ENCODE peak calls at places on chromosomes 16 and 17, in six cellular contexts. J is heart right ventricle, D is BJ, A is GM12878, P is ovary, T is bronchial epithelial cell. V is an unnamed sample. For H3K36me3, the result is how much of the 10 kb centered on the place peaks cover.

GRCh38 chr17:34579979-34580684 is 750 bp downstream of the TMEM132E start:
- DNase-seq in T (no peak), D (no peak), J (peak), A (no peak), P (peak), V (no peak)

GRCh38 chr17:4565209-4566141 is 5.1 kb upstream of the GGT6 start:
- DNase-seq in D (no peak), A (no peak), T (peak), J (no peak), P (peak), V (peak)

GRCh38 chr17:9256944-9257629 is 235.8 kb downstream of the NTN1 start:
- DNase-seq in T (no peak), P (no peak), A (no peak), D (peak), J (no peak), V (no peak)

GRCh38 chr17:46978489-46979022 is 497 bp downstream of the RPRML start:
- DNase-seq in J (no peak), A (no peak), T (no peak), P (peak), D (no peak), V (no peak)

GRCh38 chr16:84156342-84156784 is 11.3 kb downstream of the DNAAF1 start:
- DNase-seq in J (no peak), T (peak), P (no peak), D (no peak), A (no peak), V (no peak)

GRCh38 chr17:50191070-50192045 is 10.1 kb downstream of the COL1A1 start:
- DNase-seq in D (no peak), P (no peak), T (no peak), A (no peak), J (no peak), V (no peak)

GRCh38 chr16:89407925-89408300 is 82.4 kb downstream of the ANKRD11 start:
- DNase-seq in A (no peak), D (no peak), J (no peak), P (no peak), T (no peak), V (no peak)

GRCh38 chr17:44008205-44008909 is 3.9 kb downstream of the NAGS start:
- DNase-seq in A (no peak), P (no peak), J (no peak), D (no peak), T (no peak), V (no peak)

GRCh38 chr17:58506354-58507080 is 7.9 kb downstream of the MTMR4 start:
- DNase-seq in J (no peak), T (no peak), A (no peak), P (no peak), D (no peak), V (peak)

GRCh38 chr17:81337449-81337848 is 42.3 kb upstream of the SLC38A10 start:
- DNase-seq in A (no peak), D (no peak), T (no peak), J (no peak), P (peak), V (no peak)

DNA sequence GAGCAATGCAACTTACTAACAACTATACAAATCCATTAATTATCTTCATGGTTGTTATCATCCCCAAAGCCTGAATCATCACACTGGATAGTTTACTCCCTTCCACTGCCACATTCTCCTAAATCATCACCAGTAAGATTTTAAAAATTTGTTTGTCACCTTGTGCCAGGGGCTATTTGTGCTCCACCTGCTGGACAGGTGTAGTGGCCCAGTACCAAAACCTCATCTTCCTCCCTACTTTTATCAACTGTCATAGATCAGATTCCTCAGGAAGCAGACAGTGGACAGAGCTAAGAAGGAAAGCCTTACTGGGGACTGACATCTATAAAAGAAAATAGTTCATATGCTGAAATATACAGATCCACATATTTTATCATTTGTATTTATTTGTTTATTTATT is 280.4 kb downstream of the CDH11 start:
- DNase-seq in A (no peak), D (no peak), J (no peak), T (no peak), P (no peak), V (no peak)
- H3K36me3 ChIP-seq in A (under half), D (under half), J (under half), T (under half), P (under half), V (under half)

GRCh38 chr16:1922357-1922756 is 4.1 kb upstream of the HS3ST6 start:
- DNase-seq in D (no peak), P (no peak), T (no peak), A (no peak), J (no peak), V (no peak)

GRCh38 chr16:1926223-1926718 is 8.1 kb upstream of the HS3ST6 start:
- DNase-seq in D (no peak), T (no peak), A (no peak), J (no peak), P (no peak), V (no peak)

GRCh38 chr16:1920727-1921155 is 2.5 kb upstream of the HS3ST6 start:
- DNase-seq in J (no peak), P (no peak), A (no peak), D (no peak), T (no peak), V (no peak)

GRCh38 chr16:1924095-1924494 is 5.9 kb upstream of the HS3ST6 start:
- DNase-seq in J (no peak), T (no peak), D (no peak), A (no peak), P (no peak), V (no peak)

DNA sequence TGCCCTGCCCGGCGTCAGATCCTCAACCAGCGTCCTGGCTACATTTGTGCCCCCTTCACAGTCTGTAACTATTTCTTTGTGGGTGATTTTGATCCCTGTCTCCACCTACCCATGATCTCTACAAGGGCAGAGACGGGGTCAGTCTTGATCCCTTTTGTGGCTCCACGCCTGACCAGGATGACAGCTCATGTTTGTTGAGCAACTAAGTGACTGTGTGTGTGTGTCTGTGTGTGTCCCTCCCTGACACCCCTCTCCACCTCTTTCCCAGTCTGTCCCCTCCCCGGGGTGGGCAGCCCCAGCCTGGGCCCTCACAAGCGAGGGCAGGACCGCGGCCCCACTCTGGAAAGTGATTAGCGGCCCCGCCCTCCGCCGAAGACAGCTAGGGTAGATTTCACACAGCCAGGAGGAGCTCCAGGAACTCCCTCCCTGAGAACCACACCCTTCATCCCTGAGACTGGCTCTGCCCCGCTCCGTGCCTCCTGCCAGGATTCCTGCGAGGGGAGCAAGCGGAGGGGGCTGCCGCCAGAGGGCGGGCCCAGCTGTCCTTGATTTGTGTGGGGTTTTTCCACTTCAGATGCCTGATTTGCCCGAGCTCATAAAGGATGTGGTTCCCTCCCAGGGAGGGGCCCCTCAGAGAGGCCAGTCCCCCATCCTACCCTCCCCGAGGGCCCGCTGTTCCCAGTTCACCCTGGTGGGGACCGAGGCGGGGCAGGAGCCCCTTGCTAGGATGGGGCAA is 5.3 kb upstream of the HS3ST6 start:
- DNase-seq in T (no peak), A (no peak), J (no peak), P (no peak), D (peak), V (no peak)
- TF ChIP-seq CTCF in T (peak), A (no peak), J (peak), P (no peak), D (peak), V (peak)

GRCh38 chr16:70540994-70541393 is 17.4 kb downstream of the SF3B3 start:
- DNase-seq in J (no peak), P (no peak), A (no peak), T (no peak), D (no peak), V (no peak)

GRCh38 chr16:70548936-70549335 is 25.3 kb downstream of the SF3B3 start:
- DNase-seq in J (no peak), D (no peak), P (no peak), A (no peak), T (peak), V (no peak)

GRCh38 chr16:70550082-70550481 is 26.5 kb downstream of the SF3B3 start:
- DNase-seq in P (no peak), T (no peak), J (no peak), D (no peak), A (no peak), V (no peak)

DNA sequence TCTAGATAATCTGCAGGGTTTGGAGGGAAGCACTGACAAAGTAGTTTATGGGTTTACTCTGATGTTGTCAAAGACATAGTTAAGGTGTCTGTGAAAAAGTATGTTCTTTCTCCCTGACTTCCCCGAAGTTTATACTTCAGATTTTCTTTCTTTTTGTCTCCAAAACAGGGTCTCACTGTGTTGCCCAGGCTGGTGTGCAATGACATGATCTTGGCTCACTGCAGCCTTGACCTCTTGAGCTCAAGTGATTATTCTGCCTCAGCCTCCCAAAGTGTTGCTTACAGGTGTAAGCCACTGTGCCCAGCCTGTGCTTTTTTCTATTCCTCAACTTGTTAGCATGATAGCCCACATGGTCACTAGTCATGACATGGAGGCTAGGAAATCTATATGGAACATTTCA is 20.9 kb downstream of the SF3B3 start:
- DNase-seq in P (no peak), A (no peak), J (no peak), D (no peak), T (no peak), V (no peak)
- H3K36me3 ChIP-seq in P (under half), A (under half), J (half or more), D (under half), T (under half), V (half or more)

DNA sequence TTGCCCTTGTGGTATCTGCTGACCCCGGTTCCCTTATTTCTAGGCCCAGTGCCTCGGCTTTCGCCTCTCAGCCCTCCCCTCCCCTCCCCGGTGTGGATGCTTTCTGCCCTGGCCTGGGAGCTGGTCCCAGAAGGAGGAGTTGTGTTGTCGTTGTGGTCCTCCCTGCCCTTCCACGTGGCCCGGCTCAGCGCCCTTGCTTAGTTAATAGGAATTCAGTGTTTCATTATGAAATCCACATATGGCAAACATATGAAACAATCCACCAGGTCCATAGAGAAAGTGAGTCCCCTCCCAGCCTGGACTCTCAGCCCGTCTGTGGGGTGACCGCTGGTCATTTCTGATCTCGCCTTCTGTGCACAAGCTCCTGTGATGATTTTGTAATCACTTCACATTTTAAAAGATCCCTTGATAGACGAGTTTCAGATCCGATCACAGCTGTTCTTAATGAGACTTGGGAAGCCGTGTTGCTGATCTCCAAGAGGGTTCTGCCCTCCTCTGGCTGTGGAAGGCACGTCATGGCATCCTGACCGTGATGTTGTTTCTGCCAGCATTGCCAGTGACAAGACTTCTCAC is 112.1 kb downstream of the BANP start:
- DNase-seq in J (no peak), A (no peak), T (no peak), D (peak), P (peak), V (peak)
- TF ChIP-seq CTCF in J (no peak), A (no peak), T (no peak), D (peak), P (no peak), V (peak)

DNA sequence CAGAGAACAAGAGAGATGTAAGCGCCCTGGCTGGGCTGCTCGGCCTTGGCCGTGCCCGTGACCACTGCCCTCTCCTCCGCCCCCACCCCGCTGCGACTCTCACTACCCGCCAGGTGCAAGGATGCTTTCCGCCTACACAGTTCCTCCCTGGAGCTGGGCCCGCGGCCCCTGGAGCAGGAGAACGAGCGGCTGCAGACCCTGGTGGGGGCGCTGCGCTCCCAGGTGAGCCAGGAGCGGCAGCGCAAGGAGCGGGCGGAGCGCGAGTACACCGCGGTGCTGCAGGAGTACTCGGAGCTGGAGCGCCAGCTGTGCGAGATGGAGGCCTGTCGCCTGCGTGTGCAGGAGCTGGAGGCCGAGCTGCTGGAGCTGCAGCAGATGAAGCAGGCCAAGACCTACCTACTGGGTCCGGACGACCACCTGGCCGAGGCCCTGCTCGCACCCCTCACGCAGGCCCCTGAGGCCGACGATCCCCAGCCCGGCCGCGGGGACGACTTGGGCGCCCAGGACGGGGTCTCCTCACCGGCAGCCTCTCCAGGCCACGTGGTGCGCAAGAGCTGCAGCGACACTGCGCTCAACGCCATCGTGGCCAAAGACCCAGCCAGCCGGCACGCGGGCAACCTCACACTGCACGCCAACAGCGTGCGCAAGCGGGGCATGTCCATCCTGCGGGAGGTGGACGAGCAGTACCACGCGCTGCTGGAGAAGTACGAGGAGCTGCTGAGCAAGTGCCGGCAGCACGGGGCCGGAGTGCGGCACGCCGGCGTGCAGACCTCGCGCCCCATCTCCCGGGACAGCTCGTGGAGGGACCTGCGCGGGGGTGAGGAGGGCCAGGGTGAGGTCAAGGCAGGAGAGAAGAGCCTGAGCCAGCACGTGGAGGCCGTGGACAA is 9.2 kb upstream of the MRPL58 start:
- DNase-seq in T (no peak), J (no peak), P (no peak), A (no peak), D (no peak), V (no peak)
- H3K36me3 ChIP-seq in T (under half), J (half or more), P (under half), A (under half), D (under half), V (half or more)

DNA sequence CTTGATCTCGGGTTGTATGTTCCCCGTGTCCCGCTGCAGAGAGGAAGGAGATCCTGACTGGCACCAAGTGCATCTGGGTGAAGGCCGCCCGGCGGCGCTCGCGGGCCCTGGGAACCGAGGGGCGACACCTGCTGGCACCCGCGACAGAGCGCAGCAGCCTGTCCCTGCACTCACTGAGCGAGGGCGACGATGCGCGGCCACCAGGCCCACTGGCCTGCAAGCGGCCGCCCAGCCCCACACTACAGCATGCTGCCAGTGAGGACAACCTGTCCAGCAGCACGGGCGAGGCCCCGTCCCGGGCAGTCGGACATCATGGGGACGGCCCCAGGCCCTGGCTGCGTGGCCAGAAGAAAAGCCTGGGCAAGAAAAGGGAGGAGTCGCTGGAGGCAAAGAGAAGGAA is 7.5 kb downstream of the BTBD17 start:
- DNase-seq in D (no peak), A (no peak), P (no peak), T (peak), J (peak), V (no peak)
- TF ChIP-seq CTCF in D (peak), A (peak), P (no peak), T (peak), J (peak), V (peak)

GRCh38 chr16:85631802-85632393 is 18.8 kb downstream of the GSE1 start:
- DNase-seq in A (no peak), T (no peak), D (no peak), P (no peak), J (no peak), V (no peak)
- H3K36me3 ChIP-seq in A (under half), T (under half), D (under half), P (under half), J (under half), V (under half)

GRCh38 chr16:67397812-67398545 is 4.7 kb upstream of the TPPP3 start:
- DNase-seq in T (peak), D (no peak), P (no peak), A (no peak), J (no peak), V (no peak)

GRCh38 chr16:67399218-67399733 is 6.0 kb upstream of the TPPP3 start:
- DNase-seq in T (no peak), J (peak), P (peak), D (no peak), A (no peak), V (no peak)

GRCh38 chr16:67398546-67399217 is 5.4 kb upstream of the TPPP3 start:
- DNase-seq in D (no peak), T (no peak), J (no peak), P (peak), A (no peak), V (no peak)

GRCh38 chr16:67400901-67401300 is 7.6 kb upstream of the TPPP3 start:
- DNase-seq in J (no peak), T (no peak), P (no peak), D (no peak), A (no peak), V (no peak)

DNA sequence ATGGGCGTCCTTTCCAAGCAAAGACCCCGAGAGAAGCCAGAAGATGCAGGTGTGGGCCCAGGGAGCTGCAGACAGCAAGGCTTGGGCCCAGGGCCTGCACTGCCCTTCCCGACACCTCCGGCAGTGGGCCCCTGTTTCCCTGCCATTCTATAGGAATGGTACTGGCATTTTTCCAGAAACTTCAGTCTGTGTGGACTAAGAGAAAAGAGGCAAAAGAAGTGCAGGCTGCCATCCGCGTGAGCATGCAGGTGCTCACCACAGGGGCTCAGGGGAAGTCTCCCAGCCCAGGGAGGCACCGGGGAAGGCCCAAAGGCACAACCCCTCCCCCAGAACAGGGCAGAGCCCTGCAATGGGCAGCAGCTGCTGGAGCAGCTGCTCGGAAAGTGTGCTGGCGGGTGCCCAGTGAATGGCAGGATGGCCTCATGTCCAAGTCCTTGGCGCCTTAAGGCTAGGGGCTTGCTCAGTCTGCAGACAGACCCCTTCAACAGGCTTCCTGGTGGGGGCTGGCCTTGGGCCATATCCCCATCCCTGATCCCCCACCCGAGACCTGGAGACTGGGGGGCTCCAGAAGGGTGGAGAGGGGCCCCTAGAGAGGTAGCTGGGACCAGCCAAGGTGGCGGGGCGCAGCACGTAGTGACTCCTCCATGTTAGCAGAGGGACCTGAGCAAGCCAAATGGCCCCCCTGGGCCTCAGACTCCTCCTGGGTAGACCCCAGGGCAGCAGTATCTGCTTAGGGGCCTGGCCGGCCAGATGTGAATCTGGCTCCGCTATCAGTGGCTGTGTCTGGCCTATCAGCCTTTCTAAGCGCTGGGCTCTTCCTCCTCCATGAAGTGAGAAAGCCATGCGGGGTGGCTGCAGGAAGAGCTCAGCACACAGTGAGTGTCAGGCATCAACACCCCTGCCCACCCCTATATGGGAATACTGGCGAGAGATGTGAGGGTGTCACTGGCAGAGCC is 6.7 kb upstream of the TPPP3 start:
- DNase-seq in A (no peak), T (no peak), D (no peak), J (no peak), P (peak), V (no peak)
- TF ChIP-seq CTCF in A (no peak), T (no peak), D (no peak), J (peak), P (no peak), V (no peak)